ENCODE peak calls at places on chromosomes 5 and 9, in eight cellular contexts. F is epithelial cell of esophagus; J is COR-L47; G is MCF 10A; A is occipital lobe; B is lower lobe of right lung; C is iPS-NIHi11; W is stimulated activated CD8-positive, alpha-beta memory T cell treated with anti-CD3 and anti-CD28 coated beads, Interleukin-15, amount 100 ng/mL, for 1 hour. Z is an unnamed sample.

GRCh38 chr9:36485647-36486453 is 85.8 kb upstream of the RNF38 start:
- DNase-seq in B (no peak), C (peak; percentile 33), W (no peak), F (peak; percentile 35), G (peak; percentile 18), J (no peak), A (no peak), Z (no peak)

GRCh38 chr9:37220971-37221370 is 100.6 kb downstream of the ZCCHC7 start:
- DNase-seq in G (no peak), A (no peak), F (no peak), W (no peak), J (no peak), B (no peak), C (no peak), Z (no peak)

GRCh38 chr9:79131375-79131774 is 440.4 kb upstream of the TLE4 start:
- DNase-seq in C (no peak), G (no peak), F (no peak), A (no peak), W (no peak), J (no peak), B (no peak), Z (no peak)

GRCh38 chr9:78272307-78272706 is 24.6 kb upstream of the PSAT1 start:
- DNase-seq in A (no peak), W (no peak), F (no peak), J (no peak), G (no peak), C (no peak), B (no peak), Z (no peak)

GRCh38 chr5:154937186-154937717 is 759 bp downstream of the GEMIN5 start:
- DNase-seq in J (no peak), F (peak; percentile 24), B (no peak), A (no peak), G (no peak), W (no peak), C (no peak), Z (no peak)

GRCh38 chr5:97162045-97162444 is 19.6 kb upstream of the LIX1 start:
- DNase-seq in C (peak; percentile 56), B (no peak), F (peak; percentile 87), W (no peak), A (peak; percentile 10), J (peak; percentile 72), G (peak; percentile 80), Z (peak; percentile 25)

GRCh38 chr5:169913479-169913878 is 66.8 kb downstream of the INSYN2B start:
- DNase-seq in A (no peak), W (no peak), J (no peak), F (no peak), B (no peak), G (peak; percentile 10), C (no peak), Z (no peak)

GRCh38 chr9:92467041-92467440 is 15.3 kb downstream of the ASPN start:
- DNase-seq in C (no peak), G (no peak), A (no peak), W (no peak), B (no peak), F (peak; percentile 18), J (no peak), Z (no peak)

GRCh38 chr9:34126207-34127034 is at the start of gene DCAF12:
- DNase-seq in C (peak; percentile 96), W (peak; percentile 80), A (peak; percentile 85), B (peak; percentile 93), J (peak; percentile 91), F (peak; percentile 92), G (peak; percentile 93), Z (peak; percentile 46)

GRCh38 chr5:138503487-138504270 is 38.4 kb downstream of the EGR1 start:
- DNase-seq in B (no peak), F (peak; percentile 75), W (no peak), A (peak; percentile 64), C (peak; percentile 79), G (peak; percentile 86), J (peak; percentile 36), Z (no peak)

GRCh38 chr9:38313421-38313820 is 79.1 kb upstream of the ALDH1B1 start:
- DNase-seq in F (no peak), G (no peak), W (no peak), C (no peak), A (no peak), J (no peak), B (no peak), Z (no peak)

GRCh38 chr5:73692166-73692640 is 66.2 kb downstream of the ARHGEF28 start:
- DNase-seq in A (no peak), B (no peak), J (no peak), C (no peak), W (no peak), F (peak; percentile 87), G (peak; percentile 61), Z (peak; percentile 41)

GRCh38 chr5:148090200-148090599 is 26.4 kb downstream of the SPINK5 start:
- DNase-seq in A (no peak), F (peak; percentile 52), G (no peak), W (no peak), J (no peak), C (no peak), B (no peak), Z (no peak)

GRCh38 chr5:150329881-150330876 is 27.3 kb upstream of the TCOF1 start:
- DNase-seq in W (no peak), F (no peak), B (no peak), C (no peak), J (no peak), A (no peak), G (no peak), Z (no peak)

GRCh38 chr9:130780865-130781504 is 54.1 kb upstream of the ABL1 start:
- DNase-seq in F (peak; percentile 36), J (no peak), W (no peak), A (no peak), G (peak; percentile 96), C (no peak), B (no peak), Z (peak; percentile 83)

GRCh38 chr9:36078047-36078446 is 41.3 kb downstream of the RECK start:
- DNase-seq in J (no peak), G (no peak), B (no peak), C (no peak), A (no peak), F (no peak), W (no peak), Z (no peak)